ENCODE peak calls at places on chromosomes 4 and X, in nine cellular contexts. G is iPS-NIHi11; U is hippocampal formation; Q is NT2/D1; T is NCI-H2029; H is stimulated activated naive CD8-positive, alpha-beta T cell treated with anti-CD3 and anti-CD28 coated beads, Interleukin-15, amount 100 ng/mL, for 72 hours; I is SK-N-MC; Y is brain pericyte; X is CD4-positive, alpha-beta memory T cell. S is an unnamed sample.

GRCh38 chr4:5795580-5795979 is 84.6 kb downstream of the EVC start:
- DNase-seq in U (no peak), I (no peak), Y (no peak), G (no peak), H (no peak), Q (no peak), X (no peak), T (no peak), S (no peak)

GRCh38 chrX:139881130-139881529 is 51.7 kb downstream of the ATP11C start:
- DNase-seq in I (no peak), G (no peak), Q (no peak), X (no peak), Y (no peak), U (no peak), H (no peak), T (no peak), S (peak)

GRCh38 chr4:173420324-173420752 is 21.4 kb upstream of the SCRG1 start:
- DNase-seq in H (no peak), Y (no peak), U (no peak), X (peak), Q (no peak), G (peak), T (no peak), I (no peak), S (peak)

GRCh38 chr4:182344968-182345367 is 101.8 kb downstream of the TENM3 start:
- DNase-seq in G (no peak), U (no peak), X (no peak), T (no peak), Y (no peak), H (no peak), Q (no peak), I (no peak), S (no peak)

GRCh38 chr4:56410247-56410646 is 23.0 kb upstream of the AASDH start:
- DNase-seq in Y (peak), H (peak), G (peak), T (peak), I (no peak), U (peak), Q (peak), X (no peak), S (peak)

GRCh38 chrX:78747471-78747870 is at the start of gene LPAR4:
- DNase-seq in I (no peak), Q (peak), H (no peak), Y (no peak), T (no peak), U (no peak), G (peak), X (no peak), S (no peak)

GRCh38 chrX:2430265-2430825 is 70.4 kb downstream of the DHRSX start:
- DNase-seq in G (no peak), H (no peak), Y (no peak), I (no peak), T (no peak), X (no peak), U (no peak), Q (no peak), S (peak)

GRCh38 chr4:149031399-149031798 is 589.2 kb upstream of the NR3C2 start:
- DNase-seq in Q (no peak), X (peak), T (no peak), Y (no peak), I (peak), H (no peak), G (peak), U (no peak), S (no peak)

GRCh38 chr4:149555146-149555545 is 260.5 kb downstream of the IQCM start:
- DNase-seq in I (no peak), G (no peak), H (no peak), Q (no peak), U (no peak), X (no peak), T (no peak), Y (no peak), S (no peak)

GRCh38 chr4:138242076-138242829 is at the start of gene SLC7A11:
- DNase-seq in U (no peak), G (peak), Q (peak), H (peak), Y (peak), X (peak), T (peak), I (peak), S (peak)

GRCh38 chr4:54001558-54002365 is 62.6 kb downstream of the CHIC2 start:
- DNase-seq in X (no peak), G (peak), U (no peak), H (no peak), Q (no peak), I (no peak), T (no peak), Y (no peak), S (no peak)

GRCh38 chr4:180674629-180675367 is 1568.4 kb upstream of the TENM3 start:
- DNase-seq in U (no peak), G (no peak), T (no peak), X (no peak), Y (no peak), Q (no peak), H (no peak), I (no peak), S (no peak)

GRCh38 chr4:164307262-164307661 is 446.7 kb upstream of the SMIM31 start:
- DNase-seq in Y (no peak), Q (no peak), G (no peak), U (no peak), I (no peak), H (no peak), T (no peak), X (no peak), S (no peak)

GRCh38 chr4:125928652-125929051 is 613.9 kb downstream of the FAT4 start:
- DNase-seq in I (no peak), Q (no peak), H (no peak), T (no peak), U (no peak), G (no peak), Y (no peak), X (no peak), S (no peak)

GRCh38 chr4:122100508-122100907 is 51.6 kb upstream of the BLTP1 start:
- DNase-seq in T (no peak), X (no peak), Y (peak), Q (peak), U (no peak), I (peak), G (peak), H (no peak), S (no peak)

GRCh38 chr4:46388860-46389259 is 1.1 kb downstream of the GABRA2 start:
- DNase-seq in X (no peak), Y (no peak), G (no peak), U (no peak), T (no peak), H (no peak), I (no peak), Q (no peak), S (no peak)

GRCh38 chr4:125392683-125393082 is 77.9 kb downstream of the FAT4 start:
- DNase-seq in X (no peak), H (no peak), Q (no peak), Y (no peak), I (no peak), U (no peak), G (no peak), T (no peak), S (no peak)

GRCh38 chr4:145842224-145842887 is 96.3 kb downstream of the ZNF827 start:
- DNase-seq in X (no peak), Y (no peak), U (no peak), I (no peak), G (no peak), T (no peak), Q (no peak), H (no peak), S (no peak)

GRCh38 chr4:139969635-139970266 is 184.2 kb downstream of the MAML3 start:
- DNase-seq in X (no peak), Y (no peak), U (no peak), T (no peak), Q (no peak), H (no peak), G (no peak), I (no peak), S (no peak)

GRCh38 chr4:23374280-23374679 is 515.6 kb downstream of the PPARGC1A start:
- DNase-seq in T (no peak), U (no peak), Q (no peak), Y (no peak), X (no peak), H (no peak), I (no peak), G (no peak), S (no peak)

GRCh38 chrX:56786889-56787733 is 58.1 kb downstream of the NBDY start:
- DNase-seq in U (no peak), H (no peak), Y (no peak), G (no peak), Q (no peak), T (no peak), I (no peak), X (no peak), S (no peak)

GRCh38 chr4:155478336-155478825 is 101.6 kb upstream of the MAP9 start:
- DNase-seq in G (no peak), Q (no peak), X (no peak), Y (no peak), I (no peak), U (no peak), T (no peak), H (no peak), S (peak)

GRCh38 chrX:12617241-12617640 is 174.0 kb upstream of the PRPS2 start:
- DNase-seq in Y (no peak), Q (no peak), H (no peak), X (no peak), I (no peak), G (no peak), U (no peak), T (no peak), S (no peak)

GRCh38 chr4:2059034-2059725 is at the start of gene NAT8L:
- DNase-seq in X (no peak), U (peak), Q (no peak), I (no peak), Y (no peak), G (peak), H (no peak), T (no peak), S (no peak)

GRCh38 chr4:56728512-56728911 is 47.4 kb upstream of the HOPX start:
- DNase-seq in T (peak), G (peak), H (no peak), Q (no peak), U (no peak), I (no peak), Y (no peak), X (no peak), S (peak)

GRCh38 chr4:168877779-168878491 is 132.1 kb downstream of the CBR4 start:
- DNase-seq in X (peak), T (no peak), U (peak), I (no peak), Q (no peak), G (peak), H (peak), Y (no peak), S (no peak)

GRCh38 chr4:77358315-77358928 is 201.4 kb downstream of the CCNG2 start:
- DNase-seq in T (peak), I (no peak), X (peak), U (no peak), H (no peak), G (peak), Q (no peak), Y (no peak), S (no peak)

GRCh38 chr4:6891436-6892170 is 18.0 kb upstream of the TBC1D14 start:
- DNase-seq in Y (no peak), T (no peak), X (no peak), I (no peak), H (no peak), G (no peak), Q (no peak), U (no peak), S (no peak)

GRCh38 chrX:42948723-42949122 is 170.8 kb upstream of the PPP1R2C start:
- DNase-seq in I (no peak), T (no peak), X (peak), H (peak), G (no peak), U (no peak), Q (no peak), Y (no peak), S (no peak)

GRCh38 chr4:173521474-173522159 is 8.4 kb downstream of the HAND2 start:
- DNase-seq in U (no peak), Q (no peak), I (no peak), T (no peak), G (no peak), Y (no peak), H (no peak), X (no peak), S (no peak)

GRCh38 chrX:143306991-143307965 is 210.0 kb downstream of the SPANXN3 start:
- DNase-seq in Q (no peak), G (no peak), H (no peak), Y (no peak), U (no peak), T (peak), I (no peak), X (no peak), S (no peak)

GRCh38 chr4:98586634-98587354 is 71.6 kb downstream of the TSPAN5 start:
- DNase-seq in I (no peak), H (no peak), X (no peak), T (no peak), Q (no peak), U (peak), Y (no peak), G (no peak), S (no peak)

GRCh38 chr4:24489870-24490269 is 94.5 kb downstream of the DHX15 start:
- DNase-seq in X (no peak), Q (no peak), G (no peak), I (no peak), U (no peak), Y (no peak), H (no peak), T (no peak), S (no peak)